ENCODE peak calls at places on chromosomes 1 and 21, in five cellular contexts. B is body of pancreas, P is GM23248, J is Karpas-422, N is right lobe of liver. H is an unnamed sample.
A peak's percentile ranks its signal among the peaks of the same experiment; 100 is the strongest.

GRCh38 chr1:92485374-92486250 is 1.1 kb downstream of the GFI1 start:
- DNase-seq in B (peak; percentile 90), P (peak; percentile 36), J (peak; percentile 86), N (peak; percentile 74), H (peak; percentile 38)

GRCh38 chr1:87951852-87952251 is 623.2 kb downstream of the LMO4 start:
- DNase-seq in B (no peak), P (peak; percentile 48), J (no peak), N (no peak), H (no peak)

GRCh38 chr1:69263982-69264381 is 303.7 kb upstream of the LRRC7 start:
- DNase-seq in B (peak; percentile 31), P (no peak), J (no peak), N (no peak), H (no peak)

GRCh38 chr1:218344814-218345672 is at the start of gene TGFB2:
- DNase-seq in B (peak; percentile 40), P (peak; percentile 70), J (peak; percentile 56), N (no peak), H (peak; percentile 87)

GRCh38 chr1:19654386-19654785 is 10.3 kb downstream of the NBL1 start:
- DNase-seq in B (no peak), P (peak; percentile 58), J (no peak), N (no peak), H (no peak)

GRCh38 chr1:14300991-14301703 is 297.3 kb upstream of the KAZN start:
- DNase-seq in B (no peak), P (no peak), J (no peak), N (no peak), H (no peak)

GRCh38 chr21:43619856-43620255 is 39.4 kb downstream of the HSF2BP start:
- DNase-seq in B (no peak), P (no peak), J (no peak), N (no peak), H (no peak)

GRCh38 chr1:51622455-51622913 is 5.6 kb downstream of the OSBPL9 start:
- DNase-seq in B (peak; percentile 21), P (peak; percentile 85), J (peak; percentile 51), N (no peak), H (peak; percentile 69)

GRCh38 chr1:169086603-169087455 is 19.7 kb upstream of the ATP1B1 start:
- DNase-seq in B (peak; percentile 44), P (peak; percentile 32), J (peak; percentile 53), N (no peak), H (no peak)

GRCh38 chr1:92803140-92803887 is 18.4 kb upstream of the EVI5 start:
- DNase-seq in B (no peak), P (no peak), J (no peak), N (no peak), H (no peak)

GRCh38 chr1:158246650-158247049 is 7.6 kb upstream of the CD1A start:
- DNase-seq in B (no peak), P (no peak), J (peak; percentile 64), N (no peak), H (no peak)

GRCh38 chr1:246034630-246035029 is 472.4 kb downstream of the SMYD3 start:
- DNase-seq in B (no peak), P (no peak), J (no peak), N (no peak), H (no peak)

GRCh38 chr1:3740752-3741151 is 11.5 kb upstream of the CCDC27 start:
- DNase-seq in B (no peak), P (no peak), J (no peak), N (no peak), H (no peak)

GRCh38 chr1:3743421-3743820 is 8.8 kb upstream of the CCDC27 start:
- DNase-seq in B (no peak), P (no peak), J (no peak), N (no peak), H (no peak)

GRCh38 chr1:3741566-3742438 is 10.4 kb upstream of the CCDC27 start:
- DNase-seq in B (no peak), P (no peak), J (no peak), N (no peak), H (no peak)

GRCh38 chr1:3743826-3744225 is 8.4 kb upstream of the CCDC27 start:
- DNase-seq in B (no peak), P (no peak), J (no peak), N (no peak), H (no peak)

DNA sequence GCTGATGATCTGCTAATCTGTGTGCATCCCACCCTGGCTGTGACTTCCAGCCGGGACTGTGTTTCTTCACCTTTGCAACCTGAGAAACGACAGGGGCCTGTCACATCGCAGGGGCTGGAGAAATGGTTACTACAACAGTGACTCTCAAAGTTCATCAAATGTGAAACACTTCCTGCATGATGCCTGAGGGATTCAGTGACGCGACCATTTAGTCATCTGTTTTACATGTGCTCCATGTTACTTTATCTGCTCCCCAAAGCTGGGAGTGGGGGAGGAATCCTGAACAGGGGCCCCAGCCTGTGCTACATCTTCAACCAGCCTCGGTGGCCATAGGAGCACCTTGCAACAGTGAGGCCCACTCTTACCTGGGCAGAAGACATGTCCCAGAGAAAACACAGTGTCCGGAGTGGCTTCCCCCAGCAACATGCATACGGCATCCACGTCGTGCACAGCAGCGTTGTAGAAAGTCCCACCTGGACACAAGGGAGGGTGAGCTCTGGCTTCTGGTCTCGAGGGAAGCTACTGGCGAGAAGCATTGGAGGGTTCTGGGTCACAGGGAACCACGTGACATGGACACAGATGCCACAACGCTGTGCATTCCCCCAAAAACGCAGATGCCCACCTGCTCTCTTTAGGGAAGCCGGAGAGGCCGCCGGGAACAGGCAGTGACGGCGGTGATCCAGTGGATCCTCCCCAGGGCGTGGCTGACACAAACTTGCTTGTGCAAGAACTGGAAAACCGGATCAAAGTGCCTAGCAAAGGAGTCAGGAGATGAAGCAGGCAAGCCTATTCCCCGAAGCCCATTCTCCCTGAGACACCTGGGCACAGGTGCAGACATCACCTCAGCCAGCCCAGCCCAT is 9.6 kb upstream of the CCDC27 start:
- DNase-seq in B (no peak), P (peak; percentile 30), J (no peak), N (no peak), H (no peak)
- H3K36me3 ChIP-seq in B (no peaks in the 10 kb centered on the region), P (no peaks in the 10 kb centered on the region), J (no peaks in the 10 kb centered on the region), N (peaks cover 7% of the 10 kb centered on the region), H (peaks cover 28% of the 10 kb centered on the region)

GRCh38 chr1:206590025-206590834 is 22.0 kb downstream of the EIF2D start:
- DNase-seq in B (no peak), P (peak; percentile 88), J (no peak), N (no peak), H (peak; percentile 42)
- H3K36me3 ChIP-seq in B (no peaks in the 10 kb centered on the region), P (peaks cover 18% of the 10 kb centered on the region), J (peaks cover 21% of the 10 kb centered on the region), N (peaks cover 40% of the 10 kb centered on the region), H (peaks cover 40% of the 10 kb centered on the region)

GRCh38 chr1:175009532-175009931 is 9.8 kb downstream of the CACYBP start:
- DNase-seq in B (no peak), P (no peak), J (no peak), N (no peak), H (no peak)
- H3K36me3 ChIP-seq in B (no peaks in the 10 kb centered on the region), P (peaks cover 78% of the 10 kb centered on the region), J (peaks cover 63% of the 10 kb centered on the region), N (peaks cover 62% of the 10 kb centered on the region), H (peaks cover 93% of the 10 kb centered on the region)

DNA sequence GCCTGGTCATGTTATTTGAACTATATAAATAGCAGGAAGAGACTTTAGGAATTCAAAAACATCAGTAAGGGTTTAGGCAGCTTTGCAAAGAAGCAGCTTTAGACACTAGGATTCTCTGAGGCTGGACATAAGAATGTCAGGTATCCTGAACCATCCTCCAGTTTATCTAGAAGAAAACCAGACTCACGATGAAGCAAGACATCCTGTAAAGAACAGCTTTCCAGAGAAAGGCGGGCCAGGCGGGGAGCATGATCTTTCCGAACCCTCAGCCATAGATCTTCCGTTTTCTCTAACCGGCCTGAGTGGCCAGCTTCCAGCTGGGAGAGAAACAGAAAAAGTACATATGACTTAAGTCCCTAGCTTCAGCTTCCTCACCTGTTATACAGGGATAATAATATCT is 39.3 kb upstream of the RBBP5 start:
- DNase-seq in B (no peak), P (no peak), J (no peak), N (no peak), H (no peak)
- H3K36me3 ChIP-seq in B (peaks cover 12% of the 10 kb centered on the region), P (peaks cover 46% of the 10 kb centered on the region), J (no peaks in the 10 kb centered on the region), N (peaks cover 30% of the 10 kb centered on the region), H (peaks cover 80% of the 10 kb centered on the region)

DNA sequence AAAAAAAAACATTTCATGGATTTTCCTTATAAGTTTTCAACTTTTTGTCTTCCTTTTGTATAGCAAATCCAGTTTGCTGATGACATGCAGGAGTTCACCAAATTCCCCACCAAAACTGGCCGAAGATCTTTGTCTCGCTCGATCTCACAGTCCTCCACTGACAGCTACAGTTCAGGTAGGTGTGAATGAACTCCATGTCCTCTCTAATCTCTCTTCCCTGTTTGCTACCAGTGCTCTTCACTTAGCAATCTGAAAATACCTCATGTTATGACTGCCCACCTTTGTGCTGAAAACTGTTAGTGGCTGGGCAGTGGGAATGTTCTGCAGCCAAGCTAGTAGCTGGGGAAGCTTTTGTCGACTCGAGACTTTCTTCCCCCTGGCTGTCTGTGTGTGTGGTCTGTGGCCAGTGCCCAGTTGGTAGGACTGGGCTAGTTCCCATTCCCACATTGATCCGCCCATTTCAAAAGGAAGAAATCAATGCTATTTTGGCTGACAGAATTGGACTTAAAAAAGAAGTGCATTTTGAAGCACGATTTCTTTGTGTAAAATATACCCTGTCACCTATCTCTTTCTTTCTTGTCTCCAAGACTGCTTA is 24.5 kb downstream of the AHCYL1 start:
- DNase-seq in B (no peak), P (no peak), J (no peak), N (no peak), H (no peak)
- H3K36me3 ChIP-seq in B (no peaks in the 10 kb centered on the region), P (peaks cover 46% of the 10 kb centered on the region), J (peaks cover 18% of the 10 kb centered on the region), N (peaks cover 22% of the 10 kb centered on the region), H (peaks cover 49% of the 10 kb centered on the region)

H was measured in adipocyte.